ENCODE peak calls at places on chromosome 19, in four cellular contexts. E is AG04450, Q is adrenal gland, C is stomach. D is an unnamed sample.

GRCh38 chr19:45668342-45668871 is 386 bp downstream of the GIPR start:
- DNase-seq in C (peak; percentile 28), E (no peak), Q (no peak), D (no peak)

GRCh38 chr19:4057913-4058695 is 8.6 kb downstream of the ZBTB7A start:
- DNase-seq in C (peak; percentile 81), Q (peak; percentile 97), E (peak; percentile 48), D (peak; percentile 19)

GRCh38 chr19:16210168-16210567 is 12.5 kb downstream of the AP1M1 start:
- DNase-seq in Q (no peak), C (no peak), E (no peak), D (no peak)

GRCh38 chr19:47239610-47240296 is 8.8 kb upstream of the BBC3 start:
- DNase-seq in Q (no peak), C (peak; percentile 58), E (no peak), D (no peak)

GRCh38 chr19:19461671-19462622 is 53.4 kb downstream of the TSSK6 start:
- DNase-seq in C (peak; percentile 79), E (no peak), Q (peak; percentile 73), D (no peak)

GRCh38 chr19:44553478-44554171 is 24.1 kb upstream of the CEACAM20 start:
- DNase-seq in Q (no peak), C (no peak), E (no peak), D (no peak)

GRCh38 chr19:16921766-16922591 is 33.2 kb downstream of the F2RL3 start:
- DNase-seq in Q (no peak), E (no peak), C (no peak), D (no peak)

GRCh38 chr19:16324064-16324383 is 602 bp upstream of the KLF2 start:
- DNase-seq in E (no peak), C (no peak), Q (no peak), D (no peak)

GRCh38 chr19:11453468-11454341 is 18.3 kb downstream of the PRKCSH start:
- DNase-seq in C (no peak), E (no peak), Q (no peak), D (no peak)

GRCh38 chr19:35224681-35225604 is 3.6 kb downstream of the FAM187B start:
- DNase-seq in C (no peak), E (no peak), Q (peak; percentile 30), D (no peak)

GRCh38 chr19:4012092-4012974 is 4.8 kb downstream of the PIAS4 start:
- DNase-seq in E (no peak), Q (no peak), C (peak; percentile 87), D (no peak)

GRCh38 chr19:41098762-41099161 is 10.5 kb downstream of the CYP2A13 start:
- DNase-seq in Q (no peak), C (no peak), E (no peak), D (no peak)

GRCh38 chr19:51091126-51091525 is 8.4 kb upstream of the KLK14 start:
- DNase-seq in Q (no peak), C (no peak), E (no peak), D (no peak)

GRCh38 chr19:3100747-3101730 is 6.9 kb downstream of the GNA11 start:
- DNase-seq in C (no peak), E (no peak), Q (no peak), D (no peak)

GRCh38 chr19:6427131-6427530 is 2.5 kb upstream of the KHSRP start:
- DNase-seq in Q (no peak), E (no peak), C (no peak), D (no peak)

GRCh38 chr19:6424190-6424938 is at the start of gene KHSRP:
- DNase-seq in C (no peak), Q (no peak), E (no peak), D (no peak)

GRCh38 chr19:6424939-6425731 is 524 bp upstream of the KHSRP start:
- DNase-seq in E (peak; percentile 100), C (peak; percentile 99), Q (peak; percentile 100), D (peak; percentile 100)

GRCh38 chr19:6423499-6424189 is 967 bp downstream of the KHSRP start:
- DNase-seq in C (no peak), Q (peak; percentile 54), E (no peak), D (no peak)

GRCh38 chr19:6425732-6426686 is 1.4 kb upstream of the KHSRP start:
- DNase-seq in C (no peak), E (no peak), Q (peak; percentile 45), D (no peak)
- TF ChIP-seq CTCF in C (no peak), E (no peak), Q (no peak), D (no peak)

GRCh38 chr19:934865-935422 is 9.1 kb downstream of the ARID3A start:
- DNase-seq in Q (peak; percentile 86), E (no peak), C (peak; percentile 97), D (no peak)

GRCh38 chr19:931860-932646 is 6.2 kb downstream of the ARID3A start:
- DNase-seq in Q (no peak), E (no peak), C (no peak), D (no peak)

GRCh38 chr19:933553-933882 is 7.7 kb downstream of the ARID3A start:
- DNase-seq in C (no peak), E (no peak), Q (no peak), D (no peak)

GRCh38 chr19:934197-934840 is 8.5 kb downstream of the ARID3A start:
- DNase-seq in Q (no peak), E (no peak), C (no peak), D (no peak)

DNA sequence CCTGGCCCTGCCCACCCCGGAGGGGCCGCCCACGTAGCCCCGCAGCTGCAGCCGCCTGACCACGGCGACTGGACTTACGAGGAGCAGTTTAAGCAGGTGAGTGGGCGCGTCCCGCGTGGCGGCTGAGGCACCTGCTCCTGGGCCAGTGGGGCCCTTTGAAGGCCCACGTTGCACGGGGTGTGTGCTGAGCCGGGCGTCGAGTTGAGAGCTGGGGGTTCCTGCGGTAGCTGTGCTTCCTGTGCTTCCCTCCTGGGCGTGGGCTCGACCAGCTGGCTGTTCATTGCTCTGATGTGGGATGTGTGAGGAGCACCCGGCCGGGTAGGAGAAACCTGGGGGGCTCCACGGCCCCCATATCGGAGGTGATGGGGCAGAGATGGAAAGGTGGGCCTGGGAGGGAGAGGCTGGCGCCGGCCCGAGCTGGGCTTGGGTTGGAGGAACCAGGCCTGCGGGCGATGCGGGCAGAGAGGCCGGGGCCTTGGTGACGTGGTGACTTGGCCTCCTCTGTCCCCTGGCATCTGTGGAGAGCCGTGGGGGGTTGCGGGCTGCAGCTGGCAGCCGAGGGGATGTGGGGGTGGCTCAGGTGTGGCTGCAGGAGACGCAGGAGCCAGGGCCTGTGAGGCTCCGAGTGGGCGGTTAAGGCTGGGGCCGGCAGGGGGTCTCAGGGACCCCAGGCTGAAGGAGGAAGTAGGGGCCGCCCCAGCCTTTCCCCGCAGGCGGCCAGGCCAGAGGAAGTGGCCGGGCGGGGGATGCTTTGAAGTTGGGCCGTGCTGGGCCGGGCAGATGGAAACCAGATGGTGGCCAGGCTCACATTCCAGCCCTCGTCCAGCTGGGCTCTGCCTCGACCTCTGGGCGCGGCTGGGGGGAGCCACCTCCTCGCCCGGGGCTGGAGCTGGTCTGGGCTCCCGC is 7.1 kb downstream of the ARID3A start:
- DNase-seq in C (peak; percentile 71), Q (peak; percentile 54), E (peak; percentile 85), D (no peak)
- H3K4me3 ChIP-seq in C (no peak overlapping the region), Q (no peak overlapping the region), E (peak overlapping the region; percentile 41), D (no peak overlapping the region)

DNA sequence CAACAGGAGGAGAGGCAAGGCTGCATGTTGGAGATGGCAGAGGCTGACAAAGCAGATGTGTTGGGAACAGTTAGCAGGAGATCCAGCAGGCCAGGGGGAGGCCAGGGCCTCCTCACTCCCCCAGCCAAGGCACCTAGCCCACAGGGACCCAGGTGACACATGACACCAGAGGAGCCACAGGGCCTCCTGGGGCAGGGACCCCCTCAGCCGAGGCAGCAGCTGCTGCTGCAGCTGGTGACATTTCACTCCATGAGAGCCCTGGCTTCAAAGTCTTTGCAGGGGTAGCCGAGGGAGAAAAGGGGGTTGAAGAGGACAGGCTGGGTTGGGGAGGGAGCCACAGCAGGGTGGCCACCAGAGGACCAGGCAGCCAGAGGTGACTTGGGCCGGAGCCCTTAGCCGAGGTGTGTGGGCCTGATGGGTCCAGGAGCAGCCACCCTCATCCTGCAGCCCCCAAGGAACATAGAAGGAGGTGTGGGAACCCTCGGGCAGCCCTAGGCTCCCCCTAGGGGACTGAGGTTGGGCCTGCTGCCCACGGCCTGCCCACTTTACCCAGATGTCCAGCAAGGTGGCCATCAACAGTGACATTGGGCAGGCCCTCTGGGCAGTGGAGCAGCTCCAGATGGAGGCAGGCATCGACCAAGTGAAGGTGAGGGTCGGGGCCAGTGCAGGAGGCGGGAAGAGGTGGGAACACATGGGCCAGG is at the start of gene GNG14:
- DNase-seq in Q (no peak), E (no peak), C (no peak), D (no peak)
- TF ChIP-seq CTCF in Q (no peak), E (no peak), C (no peak), D (no peak)

GRCh38 chr19:9309974-9310446 is 372 bp upstream of the ZNF699 start:
- DNase-seq in Q (peak; percentile 92), C (peak; percentile 85), E (no peak), D (no peak)

GRCh38 chr19:9308091-9308490 is 1.5 kb downstream of the ZNF699 start:
- DNase-seq in Q (no peak), E (no peak), C (no peak), D (no peak)

GRCh38 chr19:9309139-9309973 is at the start of gene ZNF699:
- DNase-seq in Q (peak; percentile 98), E (peak; percentile 94), C (peak; percentile 99), D (peak; percentile 78)

GRCh38 chr19:9306443-9306842 is 3.2 kb downstream of the ZNF699 start:
- DNase-seq in C (no peak), E (peak; percentile 23), Q (no peak), D (no peak)
- H3K4me3 ChIP-seq in C (no peak overlapping the region), E (no peak overlapping the region), Q (no peak overlapping the region), D (no peak overlapping the region)

DNA sequence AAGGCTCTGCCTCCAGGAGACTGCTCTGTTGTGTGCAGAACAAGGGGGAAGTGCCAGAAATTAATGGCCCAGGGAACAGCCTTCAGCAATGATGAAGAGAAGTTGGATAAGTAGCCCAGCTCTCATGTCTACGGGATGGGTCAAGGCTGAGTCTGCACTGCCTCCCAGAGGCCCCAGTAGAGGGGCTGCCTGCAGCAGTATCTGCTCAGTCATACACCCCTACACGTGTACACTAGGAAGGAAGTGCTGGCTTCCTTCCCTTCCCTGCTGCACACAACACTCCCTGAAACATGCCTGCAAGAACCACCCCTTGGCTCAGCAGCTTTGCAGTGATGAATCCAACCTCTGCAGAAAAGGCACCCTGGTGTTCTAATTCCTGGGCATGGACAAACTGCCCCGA is 54.5 kb upstream of the URI1 start:
- DNase-seq in Q (no peak), C (peak; percentile 17), E (no peak), D (no peak)
- TF ChIP-seq CTCF in Q (no peak), C (no peak), E (peak; percentile 3), D (no peak)

DNA sequence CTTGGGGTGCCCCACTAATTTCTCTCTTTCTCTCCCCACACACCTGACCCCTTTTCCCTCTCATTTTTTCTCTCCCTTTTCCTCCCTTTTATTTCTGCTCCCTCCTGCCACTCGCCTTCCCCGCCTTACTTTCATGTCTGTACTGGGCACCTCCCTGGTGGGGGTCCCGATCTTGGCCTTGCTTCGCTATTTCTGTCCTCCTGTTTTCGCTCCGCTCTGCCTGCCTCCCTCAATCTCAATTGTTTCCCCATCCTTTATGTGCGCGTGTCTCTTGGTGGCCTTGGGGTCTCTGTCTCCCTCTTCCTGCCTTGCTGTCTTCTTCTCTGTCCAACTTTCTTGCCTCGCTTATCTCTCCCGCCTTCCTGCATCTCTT is 3.8 kb downstream of the GRIN2D start:
- DNase-seq in C (no peak), E (no peak), Q (no peak), D (no peak)
- H3K4me3 ChIP-seq in C (no peak overlapping the region), E (no peak overlapping the region), Q (no peak overlapping the region), D (no peak overlapping the region)

GRCh38 chr19:12793290-12794195 is 2.3 kb downstream of the JUNB start:
- DNase-seq in Q (peak; percentile 96), C (peak; percentile 95), E (peak; percentile 89), D (no peak)
- TF ChIP-seq CTCF in Q (peak; percentile 16), C (no peak), E (no peak), D (no peak)